ENCODE peak calls at places on chromosomes 6 and 20, in seven cellular contexts. P is mucosa of descending colon, D is kidney, V is BE2C, I is tibial nerve, L is esophagus muscularis mucosa, C is ovary. U is an unnamed sample.

GRCh38 chr6:127933852-127934840 is 33.3 kb upstream of the THEMIS start:
- DNase-seq in V (no peak), P (no peak), D (no peak), I (no peak), C (no peak), L (no peak), U (no peak)

GRCh38 chr20:23658989-23659609 is 21.3 kb upstream of the CST3 start:
- DNase-seq in V (no peak), P (no peak), I (no peak), C (no peak), L (peak; percentile 62), D (no peak), U (no peak)

GRCh38 chr6:127921982-127922381 is 21.1 kb upstream of the THEMIS start:
- DNase-seq in D (no peak), C (no peak), V (no peak), P (no peak), L (no peak), I (no peak), U (no peak)

GRCh38 chr20:1122388-1123315 is 4.2 kb downstream of the PSMF1 start:
- DNase-seq in C (no peak), P (peak; percentile 58), I (peak; percentile 29), V (no peak), L (no peak), D (peak; percentile 81), U (no peak)

GRCh38 chr20:63048516-63049190 is 41.9 kb upstream of the BHLHE23 start:
- DNase-seq in C (no peak), D (peak; percentile 48), V (no peak), P (peak; percentile 32), I (no peak), L (no peak), U (no peak)

GRCh38 chr20:59526242-59527225 is 77.8 kb upstream of the PHACTR3 start:
- DNase-seq in C (no peak), P (no peak), D (peak; percentile 76), L (no peak), V (no peak), I (no peak), U (no peak)

GRCh38 chr6:36595168-36595818 is 1.1 kb downstream of the SRSF3 start:
- DNase-seq in V (no peak), D (no peak), C (peak; percentile 56), I (no peak), P (no peak), L (no peak), U (peak; percentile 49)

GRCh38 chr6:42239736-42240375 is 22.2 kb upstream of the MRPS10 start:
- DNase-seq in D (peak; percentile 45), P (no peak), V (no peak), I (no peak), C (no peak), L (no peak), U (no peak)

GRCh38 chr6:146410851-146411595 is 132.6 kb upstream of the RAB32 start:
- DNase-seq in L (no peak), I (no peak), D (no peak), P (no peak), V (no peak), C (no peak), U (no peak)

GRCh38 chr6:100479180-100480035 is 14.7 kb upstream of the SIM1 start:
- DNase-seq in I (no peak), D (no peak), C (no peak), V (no peak), L (no peak), P (no peak), U (peak; percentile 42)

GRCh38 chr6:166330612-166331011 is 11.7 kb downstream of the SFT2D1 start:
- DNase-seq in D (no peak), V (peak; percentile 89), I (no peak), L (no peak), C (peak; percentile 54), P (no peak), U (peak; percentile 70)

GRCh38 chr20:33791959-33792597 is 19.1 kb upstream of the CHMP4B start:
- DNase-seq in I (no peak), C (no peak), L (no peak), D (peak; percentile 78), P (peak; percentile 74), V (peak; percentile 53), U (peak; percentile 76)

GRCh38 chr6:20180935-20181334 is 31.3 kb downstream of the MBOAT1 start:
- DNase-seq in V (no peak), I (no peak), D (no peak), L (no peak), C (no peak), P (no peak), U (no peak)

GRCh38 chr6:1325471-1326309 is 13.8 kb downstream of the FOXQ1 start:
- DNase-seq in L (peak; percentile 91), V (no peak), C (no peak), D (no peak), I (no peak), P (no peak), U (no peak)

GRCh38 chr6:2693191-2693590 is 57.5 kb downstream of the MYLK4 start:
- DNase-seq in D (no peak), V (no peak), L (no peak), P (no peak), I (no peak), C (no peak), U (no peak)

GRCh38 chr20:3193806-3194616 is 10.5 kb downstream of the DDRGK1 start:
- DNase-seq in L (no peak), I (no peak), C (no peak), D (peak; percentile 53), P (no peak), V (no peak), U (no peak)

GRCh38 chr6:110334425-110335158 is 23.6 kb downstream of the METTL24 start:
- DNase-seq in P (no peak), D (no peak), V (no peak), C (no peak), L (no peak), I (no peak), U (no peak)

GRCh38 chr6:73564578-73565345 is 43.9 kb upstream of the EEF1A1 start:
- DNase-seq in C (no peak), D (no peak), P (no peak), I (no peak), L (no peak), V (no peak), U (no peak)

GRCh38 chr20:50312002-50312681 is 121.5 kb downstream of the CEBPB start:
- DNase-seq in D (no peak), V (no peak), C (no peak), I (no peak), L (no peak), P (no peak), U (no peak)
- H3K4me3 ChIP-seq in D (no peak overlapping the region), V (no peak overlapping the region), C (no peak overlapping the region), I (no peak overlapping the region), L (no peak overlapping the region), P (no peak overlapping the region), U (no peak overlapping the region)

DNA sequence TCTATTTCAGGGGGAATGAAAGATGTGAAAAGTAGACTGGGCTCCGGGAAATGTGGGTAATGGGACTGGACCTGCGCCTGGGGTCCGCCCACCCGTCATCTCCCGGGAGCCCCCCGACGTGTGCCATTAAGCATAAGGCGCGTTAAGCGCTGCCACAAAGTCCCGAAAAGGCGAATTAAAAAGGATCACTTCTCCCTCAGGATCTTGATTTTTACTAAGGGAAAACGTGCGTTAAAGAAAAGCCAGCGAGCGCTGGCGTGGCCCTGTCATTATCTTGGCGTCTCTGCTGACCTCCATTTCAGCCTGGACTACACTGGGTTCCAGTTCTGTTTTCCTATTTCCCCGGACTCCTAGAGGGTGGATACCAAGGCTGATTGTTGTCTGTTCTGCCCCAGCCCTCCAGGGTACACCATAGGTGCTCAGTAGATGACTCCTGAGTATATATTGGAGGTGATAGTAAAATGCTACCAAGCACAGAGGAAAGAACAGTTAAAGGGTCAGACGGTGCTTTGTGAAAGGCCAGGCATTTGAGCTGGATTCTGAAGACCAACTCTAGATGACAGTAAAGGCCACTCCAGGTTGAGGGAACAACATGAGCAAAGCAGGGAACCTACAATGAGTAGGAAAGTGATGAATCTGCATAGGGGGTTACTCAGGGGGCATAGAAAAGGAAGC is 89.2 kb upstream of the ARID1B start:
- DNase-seq in L (no peak), P (no peak), V (peak; percentile 39), C (no peak), D (no peak), I (no peak), U (no peak)
- H3K4me1 ChIP-seq in L (peaks cover 18% of the 10 kb centered on the region), P (peaks cover 10% of the 10 kb centered on the region), V (peaks cover 3% of the 10 kb centered on the region), C (no peaks in the 10 kb centered on the region), D (peaks cover 4% of the 10 kb centered on the region), I (no peaks in the 10 kb centered on the region), U (peaks cover 8% of the 10 kb centered on the region)

DNA sequence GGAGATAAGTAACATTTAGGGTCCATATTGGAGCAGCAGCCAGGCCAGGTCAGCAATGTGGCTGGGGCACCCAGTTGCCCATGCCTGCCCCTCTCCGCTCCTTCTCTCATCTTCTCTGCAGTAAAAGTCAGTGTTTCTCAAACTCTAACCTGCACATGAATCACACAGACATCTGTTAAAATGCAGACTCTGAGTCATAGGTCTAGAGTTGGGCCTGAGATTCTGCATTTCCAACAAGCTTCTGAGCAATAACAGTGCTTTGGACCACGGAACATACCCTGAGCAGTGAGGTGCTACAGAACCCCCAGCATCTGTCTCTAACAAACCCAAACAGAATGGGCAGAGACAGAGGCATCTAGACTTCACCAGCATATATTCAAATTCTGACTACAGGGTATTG is 10.1 kb downstream of the PHF10 start:
- DNase-seq in P (no peak), C (no peak), D (no peak), I (no peak), V (no peak), L (no peak), U (no peak)
- H3K36me3 ChIP-seq in P (peaks cover 4% of the 10 kb centered on the region), C (no peaks in the 10 kb centered on the region), D (peaks cover 42% of the 10 kb centered on the region), I (peaks cover 20% of the 10 kb centered on the region), V (peaks cover 53% of the 10 kb centered on the region), L (peaks cover 56% of the 10 kb centered on the region), U (peaks cover 50% of the 10 kb centered on the region)

GRCh38 chr6:164911873-164912580 is 397.4 kb downstream of the C6orf118 start:
- DNase-seq in P (no peak), I (no peak), C (no peak), D (no peak), V (no peak), L (no peak), U (peak; percentile 44)

DNA sequence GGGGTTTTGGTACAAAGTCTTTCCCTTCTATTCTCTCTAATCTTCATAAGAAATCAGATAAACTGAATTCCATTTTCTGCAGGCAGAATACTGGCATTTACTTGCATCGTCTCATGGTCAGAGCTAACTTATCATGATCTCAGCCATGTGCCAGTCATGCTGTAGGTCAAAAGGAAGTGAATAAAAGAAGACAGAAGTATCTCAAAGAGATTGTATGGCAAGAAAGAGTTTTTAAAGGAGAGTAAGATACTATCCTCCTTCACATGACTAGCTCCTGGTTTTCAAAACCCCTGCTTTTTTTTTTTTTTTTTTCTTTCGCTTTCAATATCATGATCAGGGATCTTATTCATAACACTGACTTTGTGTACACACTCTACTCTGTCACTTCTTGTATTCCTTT is 398.3 kb downstream of the C6orf118 start:
- DNase-seq in V (no peak), P (no peak), C (no peak), I (no peak), L (no peak), D (no peak), U (no peak)
- H3K4me3 ChIP-seq in V (no peak overlapping the region), P (no peak overlapping the region), C (no peak overlapping the region), I (no peak overlapping the region), L (peak overlapping the region; percentile 1), D (no peak overlapping the region), U (no peak overlapping the region)

GRCh38 chr6:3731700-3732099 is 19.8 kb downstream of the PXDC1 start:
- DNase-seq in V (no peak), L (no peak), P (no peak), I (no peak), C (no peak), D (no peak), U (no peak)
- H3K4me1 ChIP-seq in V (no peaks in the 10 kb centered on the region), L (peaks cover 43% of the 10 kb centered on the region), P (no peaks in the 10 kb centered on the region), I (no peaks in the 10 kb centered on the region), C (no peaks in the 10 kb centered on the region), D (no peaks in the 10 kb centered on the region), U (no peaks in the 10 kb centered on the region)

U was measured in HAP-1.